ENCODE peak calls at places on chromosomes 11 and 22, in eight cellular contexts. R is GM12864; L is SJSA1; T is stimulated activated CD4-positive, alpha-beta T cell treated with anti-CD3 and anti-CD28 coated beads, Interleukin-12 subunit alpha, Interleukin-12 subunit beta, amount 100 ng/mL, for 4 hours; P is adrenal gland; D is GM13977; O is lower lobe of right lung; B is ascending aorta. I is an unnamed sample.

GRCh38 chr11:67486481-67487195 is 3.8 kb downstream of the AIP start:
- DNase-seq in T (no peak), B (no peak), R (peak; percentile 83), P (no peak), D (peak; percentile 81), L (no peak), O (peak; percentile 35), I (no peak)

GRCh38 chr11:20020198-20020597 is 140.1 kb downstream of the DBX1 start:
- DNase-seq in L (no peak), D (no peak), T (no peak), B (no peak), O (no peak), R (no peak), P (no peak), I (no peak)

GRCh38 chr11:63012450-63013238 is 3.0 kb downstream of the SLC22A8 start:
- DNase-seq in L (no peak), O (no peak), P (no peak), R (no peak), T (no peak), B (no peak), D (no peak), I (no peak)

GRCh38 chr11:2586091-2586792 is 113.6 kb downstream of the KCNQ1OT1 start:
- DNase-seq in L (peak; percentile 40), D (no peak), P (peak; percentile 13), B (no peak), O (peak; percentile 30), R (no peak), T (no peak), I (no peak)

GRCh38 chr11:64028398-64029115 is 7.2 kb upstream of the FLRT1 start:
- DNase-seq in O (no peak), P (no peak), T (no peak), R (no peak), L (no peak), D (no peak), B (no peak), I (no peak)

GRCh38 chr22:39510529-39511149 is 8.5 kb downstream of the MIEF1 start:
- DNase-seq in P (no peak), L (no peak), R (no peak), D (no peak), T (no peak), B (no peak), O (no peak), I (no peak)

GRCh38 chr22:23392420-23393121 is 187.5 kb downstream of the IGLL1 start:
- DNase-seq in B (no peak), R (no peak), O (no peak), T (no peak), L (peak; percentile 39), D (no peak), P (no peak), I (no peak)

GRCh38 chr22:50452649-50453048 is 22.2 kb downstream of the SBF1 start:
- DNase-seq in B (no peak), L (no peak), O (no peak), D (no peak), P (no peak), T (no peak), R (no peak), I (no peak)

GRCh38 chr11:8906629-8907028 is 4.4 kb upstream of the AKIP1 start:
- DNase-seq in D (no peak), P (no peak), T (no peak), L (no peak), O (no peak), R (no peak), B (no peak), I (peak; percentile 86)

GRCh38 chr22:41642711-41643110 is 21.6 kb downstream of the XRCC6 start:
- DNase-seq in P (no peak), T (no peak), R (no peak), B (no peak), L (no peak), O (no peak), D (no peak), I (no peak)

GRCh38 chr11:128421577-128421976 is 165.8 kb downstream of the ETS1 start:
- DNase-seq in L (no peak), D (no peak), T (no peak), O (no peak), P (no peak), B (no peak), R (no peak), I (no peak)

GRCh38 chr11:720642-721346 is 14.8 kb downstream of the EPS8L2 start:
- DNase-seq in P (no peak), R (no peak), O (no peak), L (no peak), D (peak; percentile 92), B (no peak), T (no peak), I (no peak)

GRCh38 chr11:13292970-13293369 is 15.4 kb downstream of the BMAL1 start:
- DNase-seq in O (no peak), B (no peak), L (no peak), D (no peak), T (no peak), R (no peak), P (no peak), I (no peak)

GRCh38 chr22:46604306-46604690 is 15.9 kb upstream of the GRAMD4 start:
- DNase-seq in O (peak; percentile 70), P (peak; percentile 57), D (peak; percentile 70), L (peak; percentile 52), R (peak; percentile 27), T (no peak), B (peak; percentile 57), I (no peak)

I was measured in kidney glomerular epithelial cell.